ENCODE peak calls at places on chromosomes 6 and 20, in six cellular contexts. P is NT2/D1; J is CD8-positive, alpha-beta T cell; B is SJCRH30; X is pancreas; N is Karpas-422. R is an unnamed sample. For H3K36me3 and H3K9me3, the result is how much of the 10 kb centered on the place peaks cover.

GRCh38 chr20:58710481-58711265 is 18.1 kb downstream of the NPEPL1 start:
- DNase-seq in P (no peak), J (no peak), B (peak), X (peak), N (no peak), R (peak)

GRCh38 chr6:4780360-4780812 is 4.2 kb downstream of the CDYL start:
- DNase-seq in P (no peak), J (no peak), B (no peak), X (no peak), N (no peak), R (no peak)

GRCh38 chr6:104953410-104953953 is 3.4 kb upstream of the LIN28B start:
- DNase-seq in P (no peak), J (no peak), B (no peak), X (no peak), N (no peak), R (no peak)

GRCh38 chr6:114304304-114304887 is 38.4 kb downstream of the HS3ST5 start:
- DNase-seq in P (no peak), J (no peak), B (no peak), X (no peak), N (peak), R (no peak)

GRCh38 chr20:62772994-62773858 is 23.0 kb upstream of the MRGBP start:
- DNase-seq in P (no peak), J (no peak), B (peak), X (peak), N (no peak), R (no peak)

GRCh38 chr20:10253750-10254149 is 35.1 kb downstream of the SNAP25 start:
- DNase-seq in P (no peak), J (no peak), B (no peak), X (no peak), N (no peak), R (no peak)

GRCh38 chr20:63297796-63298572 is 5.0 kb downstream of the COL20A1 start:
- DNase-seq in P (no peak), J (no peak), B (no peak), X (peak), N (no peak), R (no peak)

GRCh38 chr6:97198181-97198580 is 84.8 kb downstream of the MMS22L start:
- DNase-seq in P (no peak), J (no peak), B (no peak), X (no peak), N (no peak), R (no peak)

GRCh38 chr20:63709149-63709527 is 1.3 kb downstream of the ZGPAT start:
- DNase-seq in P (no peak), J (no peak), B (no peak), X (no peak), N (no peak), R (no peak)

GRCh38 chr20:23646106-23646958 is 8.6 kb upstream of the CST3 start:
- DNase-seq in P (no peak), J (no peak), B (no peak), X (no peak), N (no peak), R (no peak)

GRCh38 chr6:139539852-139540251 is 165.4 kb upstream of the CITED2 start:
- DNase-seq in P (peak), J (no peak), B (peak), X (peak), N (no peak), R (peak)

GRCh38 chr20:52152416-52152815 is 39.2 kb downstream of the ZFP64 start:
- DNase-seq in P (no peak), J (no peak), B (no peak), X (no peak), N (no peak), R (no peak)

GRCh38 chr6:7135755-7136154 is 28.0 kb downstream of the RREB1 start:
- DNase-seq in P (no peak), J (no peak), B (no peak), X (no peak), N (no peak), R (no peak)

GRCh38 chr6:7535498-7535897 is 6.0 kb upstream of the DSP start:
- DNase-seq in P (no peak), J (no peak), B (no peak), X (no peak), N (no peak), R (no peak)

GRCh38 chr6:12103158-12103557 is 91.0 kb downstream of the HIVEP1 start:
- DNase-seq in P (no peak), J (no peak), B (no peak), X (no peak), N (no peak), R (no peak)

GRCh38 chr20:33006776-33007375 is 628 bp upstream of the BPIFB2 start:
- DNase-seq in P (no peak), J (no peak), B (no peak), X (no peak), N (no peak), R (no peak)

GRCh38 chr6:51753635-51754034 is 333.8 kb downstream of the PKHD1 start:
- DNase-seq in P (peak), J (no peak), B (peak), X (no peak), N (peak), R (no peak)

GRCh38 chr20:53961527-53961926 is 108.9 kb downstream of the BCAS1 start:
- DNase-seq in P (no peak), J (no peak), B (no peak), X (no peak), N (no peak), R (no peak)

GRCh38 chr6:2760882-2761842 is 4.0 kb upstream of the WRNIP1 start:
- DNase-seq in P (no peak), J (no peak), B (no peak), X (no peak), N (peak), R (no peak)

GRCh38 chr20:33474097-33474846 is 15.6 kb upstream of the CBFA2T2 start:
- DNase-seq in P (no peak), J (no peak), B (no peak), X (no peak), N (peak), R (no peak)

GRCh38 chr6:37535701-37536461 is 36.2 kb upstream of the CCDC167 start:
- DNase-seq in P (no peak), J (no peak), B (no peak), X (no peak), N (peak), R (no peak)

GRCh38 chr20:54250691-54251090 is 42.8 kb downstream of the PFDN4 start:
- DNase-seq in P (no peak), J (no peak), B (no peak), X (no peak), N (no peak), R (no peak)

GRCh38 chr6:68559052-68559451 is 76.0 kb upstream of the ADGRB3 start:
- DNase-seq in P (no peak), J (no peak), B (peak), X (no peak), N (no peak), R (no peak)

GRCh38 chr6:131400054-131400781 is 172.8 kb upstream of the ARG1 start:
- DNase-seq in P (no peak), J (no peak), B (no peak), X (no peak), N (no peak), R (no peak)

GRCh38 chr6:107740496-107741190 is 83.5 kb downstream of the SCML4 start:
- DNase-seq in P (no peak), J (no peak), B (no peak), X (no peak), N (no peak), R (no peak)

GRCh38 chr6:77368660-77369313 is 94.5 kb downstream of the HTR1B start:
- DNase-seq in P (peak), J (no peak), B (no peak), X (no peak), N (no peak), R (peak)

GRCh38 chr6:91094806-91095475 is 508.1 kb upstream of the MAP3K7 start:
- DNase-seq in P (no peak), J (no peak), B (no peak), X (no peak), N (no peak), R (no peak)

GRCh38 chr6:45278367-45278766 is 49.8 kb upstream of the RUNX2 start:
- DNase-seq in P (no peak), J (no peak), B (no peak), X (no peak), N (no peak), R (no peak)

GRCh38 chr20:50182336-50182735 is 8.3 kb upstream of the CEBPB start:
- DNase-seq in P (no peak), J (no peak), B (no peak), X (no peak), N (no peak), R (no peak)

GRCh38 chr6:67497749-67498148 is 1137.3 kb upstream of the ADGRB3 start:
- DNase-seq in P (no peak), J (no peak), B (no peak), X (no peak), N (no peak), R (no peak)

GRCh38 chr6:37279366-37280134 is 21.6 kb upstream of the TMEM217 start:
- DNase-seq in P (no peak), J (no peak), B (no peak), X (no peak), N (no peak), R (no peak)

GRCh38 chr6:44284119-44284518 is 13.9 kb downstream of the TMEM151B start:
- DNase-seq in P (no peak), J (no peak), B (no peak), X (no peak), N (no peak), R (no peak)

GRCh38 chr20:44208770-44209169 is 1.8 kb downstream of the OSER1 start:
- DNase-seq in P (no peak), J (no peak), B (no peak), X (no peak), N (peak), R (no peak)

GRCh38 chr6:42269974-42270510 is 52.4 kb upstream of the MRPS10 start:
- DNase-seq in P (no peak), J (no peak), B (no peak), X (no peak), N (no peak), R (no peak)

GRCh38 chr20:10982692-10983091 is 308.9 kb upstream of the JAG1 start:
- DNase-seq in P (peak), J (no peak), B (peak), X (no peak), N (no peak), R (peak)

GRCh38 chr6:435442-436307 is 44.1 kb downstream of the IRF4 start:
- DNase-seq in P (no peak), J (no peak), B (no peak), X (no peak), N (no peak), R (no peak)

GRCh38 chr6:108523697-108524096 is 37.0 kb upstream of the FOXO3 start:
- DNase-seq in P (no peak), J (no peak), B (no peak), X (no peak), N (no peak), R (no peak)

GRCh38 chr6:98477231-98477630 is 357.1 kb upstream of the POU3F2 start:
- DNase-seq in P (no peak), J (no peak), B (no peak), X (no peak), N (no peak), R (no peak)

GRCh38 chr20:57445298-57445697 is 54.1 kb downstream of the RBM38 start:
- DNase-seq in P (no peak), J (no peak), B (no peak), X (no peak), N (no peak), R (peak)

DNA sequence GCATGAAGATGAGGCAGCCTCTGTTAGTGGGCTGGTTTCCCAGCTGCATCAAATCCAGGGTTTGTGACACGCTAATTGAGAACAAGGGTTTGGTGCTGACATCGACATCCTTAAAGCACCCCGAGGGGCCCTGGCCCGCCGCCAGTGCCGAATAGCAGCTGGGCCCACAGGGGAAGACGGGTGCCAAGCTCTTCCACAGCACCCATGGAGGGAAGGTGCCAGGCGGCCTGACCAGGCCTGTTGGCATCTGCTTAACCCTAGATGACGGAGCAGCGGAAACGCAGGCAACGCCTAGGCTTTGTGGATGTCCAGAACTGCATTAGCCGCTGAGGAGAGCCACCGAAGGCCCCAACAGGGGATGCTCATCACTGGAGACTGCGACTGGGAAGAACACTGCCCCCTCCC is 16.0 kb downstream of the UQCC2 start:
- DNase-seq in P (no peak), J (no peak), B (peak), X (peak), N (no peak), R (no peak)
- H3K36me3 ChIP-seq in P (half or more), J (under half), B (under half), X (under half), N (under half), R (under half)

GRCh38 chr6:135481786-135482369 is 15.7 kb downstream of the AHI1 start:
- DNase-seq in P (no peak), J (no peak), B (no peak), X (no peak), N (peak), R (no peak)
- H3K9me3 ChIP-seq in P (half or more), J (under half), B (under half), X (under half), N (under half), R (under half)

GRCh38 chr6:57147955-57148858 is 23.9 kb upstream of the BAG2 start:
- DNase-seq in P (no peak), J (no peak), B (no peak), X (no peak), N (no peak), R (no peak)
- H3K36me3 ChIP-seq in P (under half), J (under half), B (under half), X (under half), N (under half), R (under half)

GRCh38 chr6:40124924-40125323 is 190.7 kb upstream of the MOCS1 start:
- DNase-seq in P (no peak), J (no peak), B (no peak), X (no peak), N (no peak), R (no peak)
- H3K9me3 ChIP-seq in P (under half), J (under half), B (under half), X (under half), N (under half), R (under half)

R was measured in aorta.